ENCODE peak calls at places on chromosomes 16 and 17, in seven cellular contexts. Q, G, M, A, V, X and K are unnamed samples.

GRCh38 chr17:44258811-44259351 is 9.1 kb downstream of the SLC4A1 start:
- DNase-seq in Q (no peak), G (no peak), M (no peak), A (no peak), V (no peak), X (no peak), K (no peak)

GRCh38 chr17:60170835-60171752 is 21.3 kb downstream of the CA4 start:
- DNase-seq in Q (no peak), G (peak; percentile 76), M (no peak), A (no peak), V (peak; percentile 27), X (no peak), K (no peak)

GRCh38 chr17:52148288-52148968 is 10.1 kb downstream of the CA10 start:
- DNase-seq in Q (no peak), G (no peak), M (no peak), A (no peak), V (no peak), X (no peak), K (no peak)

GRCh38 chr16:23509441-23509754 is 896 bp downstream of the GGA2 start:
- DNase-seq in Q (no peak), G (no peak), M (no peak), A (no peak), V (no peak), X (no peak), K (no peak)

GRCh38 chr17:81924557-81925532 is 2.7 kb downstream of the MAFG start:
- DNase-seq in Q (no peak), G (no peak), M (no peak), A (no peak), V (peak; percentile 39), X (no peak), K (no peak)

GRCh38 chr17:8997994-8998628 is 23.2 kb upstream of the NTN1 start:
- DNase-seq in Q (peak; percentile 72), G (no peak), M (peak; percentile 76), A (peak; percentile 56), V (peak; percentile 72), X (peak; percentile 86), K (peak; percentile 78)

GRCh38 chr17:62724398-62725146 is 83.5 kb downstream of the MARCHF10 start:
- DNase-seq in Q (peak; percentile 65), G (no peak), M (peak; percentile 45), A (no peak), V (no peak), X (peak; percentile 81), K (no peak)

GRCh38 chr17:69405096-69405495 is 9.4 kb upstream of the MAP2K6 start:
- DNase-seq in Q (no peak), G (no peak), M (no peak), A (no peak), V (no peak), X (no peak), K (no peak)

GRCh38 chr17:78316867-78317816 is 42.7 kb downstream of the SOCS3 start:
- DNase-seq in Q (no peak), G (peak; percentile 28), M (no peak), A (no peak), V (peak; percentile 58), X (no peak), K (no peak)

GRCh38 chr17:7034955-7035590 is 742 bp upstream of the SLC16A13 start:
- DNase-seq in Q (no peak), G (no peak), M (no peak), A (no peak), V (no peak), X (no peak), K (no peak)

GRCh38 chr17:53630115-53630514 is 192.6 kb upstream of the KIF2B start:
- DNase-seq in Q (no peak), G (no peak), M (no peak), A (no peak), V (no peak), X (no peak), K (no peak)

GRCh38 chr16:68374251-68374805 is 63.5 kb downstream of the PRMT7 start:
- DNase-seq in Q (no peak), G (no peak), M (no peak), A (no peak), V (no peak), X (no peak), K (no peak)

GRCh38 chr17:50922107-50922506 is 56.0 kb upstream of the TOB1 start:
- DNase-seq in Q (no peak), G (no peak), M (no peak), A (no peak), V (no peak), X (no peak), K (no peak)

GRCh38 chr17:74485841-74486240 is 19.4 kb downstream of the CD300A start:
- DNase-seq in Q (no peak), G (no peak), M (no peak), A (no peak), V (no peak), X (no peak), K (no peak)

GRCh38 chr17:18262641-18263040 is 2.2 kb downstream of the MIEF2 start:
- DNase-seq in Q (no peak), G (no peak), M (no peak), A (peak; percentile 58), V (peak; percentile 89), X (no peak), K (no peak)

GRCh38 chr17:67478266-67479118 is 101.4 kb downstream of the PITPNC1 start:
- DNase-seq in Q (no peak), G (no peak), M (no peak), A (no peak), V (no peak), X (no peak), K (no peak)

GRCh38 chr17:19288453-19288852 is 51.3 kb downstream of the EPN2 start:
- DNase-seq in Q (no peak), G (no peak), M (no peak), A (no peak), V (no peak), X (no peak), K (no peak)

GRCh38 chr17:49393491-49394255 is 21.0 kb downstream of the PHB1 start:
- DNase-seq in Q (no peak), G (no peak), M (no peak), A (no peak), V (no peak), X (no peak), K (no peak)

GRCh38 chr17:9252525-9252924 is 231.2 kb downstream of the NTN1 start:
- DNase-seq in Q (no peak), G (no peak), M (no peak), A (no peak), V (no peak), X (no peak), K (no peak)

GRCh38 chr17:58316260-58316960 is 12.2 kb downstream of the TSPOAP1 start:
- DNase-seq in Q (no peak), G (no peak), M (no peak), A (no peak), V (no peak), X (peak; percentile 21), K (no peak)

GRCh38 chr17:75753514-75754377 is 11.2 kb downstream of the GALK1 start:
- DNase-seq in Q (peak; percentile 64), G (no peak), M (peak; percentile 61), A (peak; percentile 78), V (peak; percentile 77), X (peak; percentile 81), K (peak; percentile 69)

GRCh38 chr16:25270577-25270976 is 12.9 kb upstream of the ZKSCAN2 start:
- DNase-seq in Q (no peak), G (peak; percentile 40), M (no peak), A (no peak), V (no peak), X (no peak), K (no peak)

GRCh38 chr16:17556276-17557052 is 85.7 kb upstream of the XYLT1 start:
- DNase-seq in Q (no peak), G (no peak), M (no peak), A (no peak), V (no peak), X (no peak), K (no peak)

GRCh38 chr16:67179421-67180080 is 4.2 kb downstream of the MATCAP1 start:
- DNase-seq in Q (no peak), G (no peak), M (no peak), A (no peak), V (no peak), X (no peak), K (no peak)

GRCh38 chr17:27339836-27340550 is 46.1 kb downstream of the WSB1 start:
- DNase-seq in Q (no peak), G (no peak), M (no peak), A (no peak), V (no peak), X (peak; percentile 49), K (no peak)

GRCh38 chr17:78643326-78643725 is 66.1 kb upstream of the DNAH17 start:
- DNase-seq in Q (no peak), G (no peak), M (no peak), A (no peak), V (no peak), X (no peak), K (no peak)

GRCh38 chr16:3999890-4000325 is 116.3 kb downstream of the ADCY9 start:
- DNase-seq in Q (no peak), G (no peak), M (no peak), A (no peak), V (no peak), X (no peak), K (no peak)

GRCh38 chr17:50147841-50148225 is 2.6 kb downstream of the PPP1R9B start:
- DNase-seq in Q (no peak), G (no peak), M (no peak), A (no peak), V (peak; percentile 46), X (no peak), K (no peak)

GRCh38 chr16:81265658-81266451 is 27.4 kb downstream of the BCO1 start:
- DNase-seq in Q (no peak), G (peak; percentile 3), M (no peak), A (peak; percentile 86), V (peak; percentile 56), X (no peak), K (peak; percentile 72)

GRCh38 chr17:78933025-78933958 is 8.1 kb upstream of the TIMP2 start:
- DNase-seq in Q (no peak), G (no peak), M (peak; percentile 25), A (peak; percentile 43), V (peak; percentile 42), X (peak; percentile 59), K (no peak)

GRCh38 chr17:45294506-45294905 is 22.3 kb downstream of the MAP3K14 start:
- DNase-seq in Q (no peak), G (no peak), M (no peak), A (peak; percentile 20), V (peak; percentile 78), X (no peak), K (peak; percentile 72)